ENCODE peak calls at places on chromosomes 1 and 21, in seven cellular contexts. A is upper lobe of left lung, U is LNCaP clone FGC, Z is GM10248, S is astrocyte, W is suprapubic skin, O is endothelial cell. J is an unnamed sample.

GRCh38 chr21:20004353-20004752 is 993.9 kb upstream of the NCAM2 start:
- DNase-seq in S (no peak), A (no peak), U (no peak), Z (no peak), O (peak; percentile 29), W (no peak), J (no peak)

GRCh38 chr1:115310821-115311220 is 27.2 kb downstream of the NGF start:
- DNase-seq in U (no peak), Z (no peak), S (no peak), W (no peak), A (no peak), O (no peak), J (no peak)

GRCh38 chr1:238606896-238607295 is 716.2 kb upstream of the ZP4 start:
- DNase-seq in U (no peak), W (no peak), Z (no peak), S (peak; percentile 89), A (no peak), O (no peak), J (peak; percentile 63)

GRCh38 chr21:38683222-38683621 is 122.5 kb upstream of the ETS2 start:
- DNase-seq in A (no peak), O (no peak), W (no peak), Z (no peak), U (no peak), S (no peak), J (no peak)

GRCh38 chr1:24866211-24867063 is 63.6 kb downstream of the RUNX3 start:
- DNase-seq in W (no peak), A (no peak), S (no peak), Z (no peak), U (no peak), O (no peak), J (no peak)

GRCh38 chr1:98333406-98333805 is 328.1 kb upstream of the SNX7 start:
- DNase-seq in O (no peak), S (no peak), W (no peak), A (no peak), U (no peak), Z (no peak), J (no peak)

GRCh38 chr1:36871146-36871971 is 163.0 kb downstream of the GRIK3 start:
- DNase-seq in Z (no peak), S (no peak), A (no peak), W (peak; percentile 67), O (no peak), U (no peak), J (no peak)

GRCh38 chr1:1349256-1350012 is at the start of gene DVL1:
- DNase-seq in U (no peak), Z (peak; percentile 93), A (peak; percentile 48), W (no peak), S (no peak), O (peak; percentile 82), J (peak; percentile 74)

GRCh38 chr1:48803474-48803873 is 26.8 kb upstream of the BEND5 start:
- DNase-seq in U (no peak), S (no peak), W (no peak), Z (no peak), A (no peak), O (no peak), J (no peak)

GRCh38 chr1:236868625-236869467 is 73.8 kb downstream of the MTR start:
- DNase-seq in Z (peak; percentile 37), O (peak; percentile 51), A (peak; percentile 33), S (peak; percentile 27), U (no peak), W (no peak), J (peak; percentile 52)

GRCh38 chr1:220363196-220363831 is 91.1 kb upstream of the RAB3GAP2 start:
- DNase-seq in W (no peak), O (no peak), A (no peak), U (no peak), Z (no peak), S (peak; percentile 55), J (no peak)

GRCh38 chr1:41236781-41237180 is 5.3 kb downstream of the SCMH1 start:
- DNase-seq in S (peak; percentile 68), Z (no peak), A (no peak), O (no peak), W (no peak), U (no peak), J (no peak)

GRCh38 chr1:210344706-210345105 is 16.0 kb downstream of the HHAT start:
- DNase-seq in U (no peak), W (no peak), A (no peak), Z (no peak), O (no peak), S (no peak), J (no peak)

GRCh38 chr1:55067022-55067781 is 27.9 kb downstream of the PCSK9 start:
- DNase-seq in U (no peak), S (no peak), W (no peak), A (no peak), O (no peak), Z (no peak), J (no peak)

GRCh38 chr1:76724816-76725215 is 142.5 kb upstream of the ST6GALNAC5 start:
- DNase-seq in S (no peak), W (no peak), O (no peak), U (no peak), Z (no peak), A (no peak), J (no peak)

GRCh38 chr1:197994907-197995407 is 77.8 kb downstream of the LHX9 start:
- DNase-seq in A (peak; percentile 66), O (no peak), W (no peak), Z (no peak), U (no peak), S (no peak), J (no peak)

GRCh38 chr1:33764149-33764548 is 99.7 kb upstream of the HMGB4 start:
- DNase-seq in Z (no peak), S (no peak), W (no peak), O (no peak), A (no peak), U (no peak), J (no peak)

GRCh38 chr21:41783476-41784150 is 16.8 kb upstream of the RIPK4 start:
- DNase-seq in W (no peak), O (no peak), S (peak; percentile 51), U (peak; percentile 90), A (no peak), Z (no peak), J (peak; percentile 47)

GRCh38 chr1:25197982-25198681 is 34.2 kb downstream of the SYF2 start:
- DNase-seq in O (no peak), Z (no peak), W (no peak), U (peak; percentile 8), A (no peak), S (no peak), J (no peak)

GRCh38 chr1:206011057-206011456 is 7.9 kb upstream of the RAB7B start:
- DNase-seq in A (no peak), O (no peak), Z (no peak), U (no peak), W (no peak), S (no peak), J (no peak)
- TF ChIP-seq CTCF in A (no peak), O (no peak), Z (no peak), U (no peak), W (no peak), S (no peak), J (no peak)

DNA sequence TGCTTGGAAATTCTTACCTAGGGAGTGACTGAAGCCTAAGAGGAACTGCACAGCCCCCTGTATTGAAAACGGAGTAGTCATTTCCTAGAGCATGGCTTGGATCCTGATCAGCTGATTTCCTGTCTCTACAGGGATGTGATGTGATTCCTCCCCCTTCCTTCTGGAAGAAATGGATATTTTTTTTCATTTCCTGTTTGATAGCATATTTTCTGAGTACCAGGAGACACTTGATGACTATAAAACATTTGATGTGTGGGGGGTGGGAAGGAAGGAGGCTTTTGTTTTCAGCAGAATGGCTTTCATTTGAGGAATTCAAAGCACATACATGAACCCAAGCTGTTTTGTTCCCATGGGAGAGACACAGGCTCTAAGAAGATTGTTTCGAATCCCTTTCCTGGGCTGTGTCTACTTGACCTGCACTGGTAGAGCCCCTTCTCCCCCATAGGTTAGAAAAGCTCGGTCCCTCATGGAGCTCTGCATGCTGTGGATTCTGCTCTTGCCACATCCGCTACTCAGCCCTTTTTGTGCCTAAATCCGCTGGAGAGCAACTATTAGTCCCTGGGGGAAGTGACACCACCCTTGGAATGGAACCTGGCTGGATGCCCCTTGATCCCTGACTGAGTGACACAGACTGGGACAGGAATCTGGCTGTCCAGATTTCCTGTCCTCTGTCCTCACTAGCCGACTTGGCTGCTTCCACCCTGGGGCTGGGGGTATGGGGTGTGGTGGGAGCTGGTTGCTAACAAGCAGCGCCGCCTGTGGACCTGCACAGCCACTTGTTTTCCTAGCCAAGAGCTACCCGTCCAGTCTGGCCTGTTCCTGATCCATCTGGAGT is 71.8 kb upstream of the MACF1 start:
- DNase-seq in O (peak; percentile 84), W (peak; percentile 85), U (peak; percentile 97), A (peak; percentile 92), Z (no peak), S (no peak), J (peak; percentile 14)
- TF ChIP-seq CTCF in O (peak; percentile 20), W (peak; percentile 2), U (peak; percentile 47), A (peak; percentile 55), Z (no peak), S (peak; percentile 33), J (peak; percentile 25)

GRCh38 chr1:6785721-6786505 is 659 bp downstream of the CAMTA1 start:
- DNase-seq in S (no peak), A (peak; percentile 48), U (no peak), W (no peak), O (peak; percentile 57), Z (peak; percentile 85), J (no peak)
- TF ChIP-seq CTCF in S (no peak), A (peak; percentile 17), U (no peak), W (no peak), O (peak; percentile 11), Z (no peak), J (peak; percentile 73)

GRCh38 chr1:207811920-207812720 is 60.3 kb downstream of the CD46 start:
- DNase-seq in W (no peak), Z (no peak), U (peak; percentile 91), S (no peak), A (peak; percentile 92), O (peak; percentile 62), J (peak; percentile 55)
- TF ChIP-seq CTCF in W (peak; percentile 18), Z (peak; percentile 40), U (peak; percentile 86), S (peak; percentile 25), A (peak; percentile 83), O (peak; percentile 36), J (peak; percentile 75)

GRCh38 chr1:28208818-28209441 is 23.9 kb downstream of the DNAJC8 start:
- DNase-seq in W (no peak), O (peak; percentile 47), S (peak; percentile 36), Z (peak; percentile 63), U (peak; percentile 42), A (peak; percentile 60), J (peak; percentile 62)
- TF ChIP-seq CTCF in W (peak; percentile 29), O (no peak), S (peak; percentile 74), Z (peak; percentile 74), U (peak; percentile 84), A (peak; percentile 73), J (peak; percentile 83)

J was measured in HFFc6.